ENCODE peak calls at places on chromosomes 12 and 14, in six cellular contexts. B, F, H, I, Z and D are unnamed samples.

GRCh38 chr14:69149461-69150244 is 3.3 kb downstream of the DCAF5 start:
- DNase-seq in I (no peak), F (no peak), H (no peak), Z (no peak), B (no peak), D (no peak)

GRCh38 chr12:132294121-132295034 is 35.0 kb downstream of the GALNT9 start:
- DNase-seq in Z (no peak), H (no peak), B (no peak), I (no peak), F (no peak), D (no peak)

GRCh38 chr12:132955933-132956725 is at the start of gene ZNF605:
- DNase-seq in H (peak), B (peak), Z (peak), F (peak), I (peak), D (peak)

GRCh38 chr14:75647650-75648049 is 13.0 kb downstream of the ERG28 start:
- DNase-seq in F (no peak), Z (no peak), I (no peak), B (no peak), H (no peak), D (no peak)

GRCh38 chr14:53742226-53742607 is 214.4 kb downstream of the BMP4 start:
- DNase-seq in B (no peak), I (no peak), Z (no peak), F (no peak), H (no peak), D (no peak)

GRCh38 chr14:64440494-64440893 is 24.8 kb upstream of the AKAP5 start:
- DNase-seq in I (no peak), Z (no peak), B (no peak), H (no peak), F (no peak), D (no peak)

GRCh38 chr12:131583085-131583712 is 127.7 kb upstream of the SFSWAP start:
- DNase-seq in I (no peak), B (no peak), H (no peak), Z (no peak), F (no peak), D (no peak)

GRCh38 chr12:131098178-131098981 is 144.7 kb downstream of the ADGRD1 start:
- DNase-seq in H (no peak), Z (no peak), B (no peak), F (no peak), I (no peak), D (no peak)

GRCh38 chr14:89924224-89924623 is 30.3 kb downstream of the EFCAB11 start:
- DNase-seq in B (no peak), F (no peak), H (no peak), I (no peak), Z (no peak), D (no peak)

GRCh38 chr14:61705017-61705416 is 9.7 kb downstream of the HIF1A start:
- DNase-seq in B (no peak), I (no peak), H (no peak), Z (no peak), F (no peak), D (no peak)

GRCh38 chr12:120290541-120291312 is 976 bp downstream of the RNU4-2 start:
- DNase-seq in F (peak), Z (no peak), B (peak), H (peak), I (peak), D (peak)

GRCh38 chr12:75877588-75878381 is 153.8 kb downstream of the PHLDA1 start:
- DNase-seq in F (no peak), Z (no peak), I (no peak), B (no peak), H (no peak), D (no peak)

GRCh38 chr12:109296431-109296830 is 12.7 kb downstream of the FOXN4 start:
- DNase-seq in F (no peak), H (no peak), B (no peak), I (no peak), Z (no peak), D (no peak)

GRCh38 chr12:29908154-29908553 is 124.4 kb upstream of the TMTC1 start:
- DNase-seq in F (no peak), Z (no peak), H (no peak), B (no peak), I (no peak), D (no peak)

GRCh38 chr14:77105554-77105953 is 7.5 kb downstream of the CIPC start:
- DNase-seq in F (no peak), H (no peak), B (no peak), Z (no peak), I (no peak), D (no peak)
- H3K27ac ChIP-seq in F (no peak), H (peak), B (no peak), Z (no peak), I (no peak), D (peak)

DNA sequence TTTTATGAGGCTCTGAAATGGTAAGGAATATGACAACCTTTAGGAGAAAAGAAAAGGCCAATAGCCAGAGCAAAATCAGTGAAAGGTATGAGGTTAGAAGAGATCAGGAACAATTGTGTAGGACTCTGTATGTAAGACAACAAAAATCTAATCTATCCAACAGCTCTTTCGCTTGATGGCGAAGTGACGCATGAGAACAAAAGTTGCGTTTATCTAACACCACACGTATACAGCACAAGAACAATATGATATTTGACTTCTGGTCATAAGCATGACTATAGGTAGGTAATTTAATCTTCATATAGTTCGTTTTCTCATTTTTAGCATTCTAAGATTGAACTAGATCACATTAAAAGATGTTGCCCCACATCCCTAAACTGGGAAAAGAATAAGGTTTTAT is 1.5 kb downstream of the CLECL1 start:
- DNase-seq in H (no peak), B (no peak), Z (no peak), F (no peak), I (no peak), D (no peak)
- H3K27ac ChIP-seq in H (no peak), B (no peak), Z (no peak), F (no peak), I (no peak), D (no peak)

DNA sequence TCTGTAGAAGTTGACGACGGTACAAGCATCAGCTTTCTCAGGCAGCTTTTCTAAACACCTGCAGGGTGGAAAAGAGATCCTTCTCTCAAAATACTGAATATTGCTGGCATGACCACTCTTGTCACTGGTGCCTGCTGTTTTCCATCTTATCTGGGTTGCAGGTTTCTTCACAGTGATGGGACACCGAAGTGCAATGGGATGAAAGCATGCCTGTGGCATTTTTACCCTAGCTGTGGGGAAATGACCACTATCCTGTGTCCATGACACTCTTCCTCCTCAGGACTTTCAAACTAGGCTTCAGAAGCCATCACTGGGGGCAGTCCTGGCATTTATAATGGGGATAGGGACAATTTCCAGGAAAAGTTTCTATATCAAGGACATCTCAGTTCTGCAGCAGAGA is 98.5 kb downstream of the ETV6 start:
- DNase-seq in H (no peak), Z (no peak), F (no peak), I (no peak), B (no peak), D (no peak)
- H3K27ac ChIP-seq in H (no peak), Z (no peak), F (no peak), I (no peak), B (peak), D (no peak)

GRCh38 chr12:102061556-102062418 is at the start of gene WASHC3:
- DNase-seq in B (peak), Z (peak), F (peak), H (peak), I (peak), D (peak)
- H3K27ac ChIP-seq in B (peak), Z (peak), F (peak), H (peak), I (peak), D (peak)

DNA sequence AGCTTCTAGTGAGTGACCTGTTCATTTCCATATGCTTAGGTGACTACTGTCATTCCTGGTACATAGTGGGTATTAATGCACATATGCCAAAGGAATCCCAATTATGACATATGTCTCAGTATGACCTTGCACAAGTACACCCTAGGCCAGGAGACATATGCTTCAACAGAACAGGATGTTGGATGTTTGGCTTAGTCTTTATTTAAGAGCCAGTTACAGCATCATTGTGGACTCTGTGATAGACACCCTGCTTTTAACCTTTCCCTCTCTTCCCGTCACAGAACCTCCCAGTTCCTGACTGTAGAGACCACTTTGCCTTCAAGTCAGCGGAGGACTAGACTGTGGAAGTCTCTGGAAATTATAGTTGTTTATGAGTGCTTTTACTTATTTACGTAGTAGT is 72.9 kb downstream of the DAAM1 start:
- DNase-seq in H (no peak), Z (no peak), F (no peak), B (no peak), I (no peak), D (no peak)
- H3K27ac ChIP-seq in H (no peak), Z (no peak), F (no peak), B (no peak), I (no peak), D (no peak)

GRCh38 chr12:50017653-50018052 is 7.6 kb downstream of the RACGAP1 start:
- DNase-seq in H (no peak), B (no peak), I (no peak), Z (no peak), F (no peak), D (no peak)
- H3K27ac ChIP-seq in H (no peak), B (peak), I (peak), Z (no peak), F (no peak), D (no peak)

DNA sequence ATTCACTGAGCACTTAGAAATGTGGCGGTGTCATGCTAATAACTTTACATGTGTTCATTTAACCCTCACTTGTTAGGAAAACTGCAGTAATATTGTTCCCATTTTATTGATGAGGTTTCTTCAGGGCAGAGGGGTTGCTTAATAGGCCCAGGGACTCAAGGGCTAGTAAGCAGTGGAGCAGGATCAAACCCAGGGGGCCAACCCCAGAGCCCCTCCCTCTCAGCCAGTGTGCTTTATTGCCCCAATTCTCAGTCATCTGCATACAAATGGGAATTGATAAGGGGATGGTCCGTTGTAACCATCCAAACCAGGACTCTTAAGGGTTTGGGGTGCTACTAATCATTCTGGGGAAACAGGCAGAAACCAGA is 142.8 kb upstream of the AMIGO2 start:
- DNase-seq in I (no peak), Z (no peak), H (no peak), F (no peak), B (no peak), D (no peak)
- H3K27ac ChIP-seq in I (peak), Z (peak), H (no peak), F (peak), B (peak), D (no peak)

GRCh38 chr12:54371328-54372112 is 7.2 kb upstream of the GPR84 start:
- DNase-seq in F (no peak), B (no peak), H (peak), I (peak), Z (no peak), D (peak)
- H3K27ac ChIP-seq in F (no peak), B (peak), H (peak), I (no peak), Z (no peak), D (no peak)